ENCODE peak calls at places on chromosomes 1 and 21, in seven cellular contexts. U is H1, Q is mesendoderm, S is neuronal stem cell, Z is H9, R is IMR-90, P is mesenchymal stem cell. D is an unnamed sample.

GRCh38 chr1:115281143-115281542 is 56.9 kb downstream of the NGF start:
- DNase-seq in Q (no peak), Z (no peak), U (no peak), P (no peak), R (no peak), S (no peak), D (no peak)

GRCh38 chr1:28893403-28894102 is 20.8 kb upstream of the EPB41 start:
- DNase-seq in P (peak), U (peak), S (no peak), R (peak), Z (peak), Q (peak), D (no peak)

GRCh38 chr1:181541947-181542346 is 58.6 kb downstream of the CACNA1E start:
- DNase-seq in R (peak), U (no peak), Z (no peak), S (no peak), Q (peak), P (no peak), D (no peak)

GRCh38 chr1:53172751-53173498 is 23.7 kb upstream of the CPT2 start:
- DNase-seq in R (no peak), Z (no peak), U (no peak), S (no peak), Q (peak), P (peak), D (no peak)

GRCh38 chr1:163131981-163132380 is 62.8 kb downstream of the RGS4 start:
- DNase-seq in Z (peak), Q (no peak), P (no peak), R (no peak), U (no peak), S (no peak), D (no peak)

GRCh38 chr1:33008051-33008914 is 28.4 kb downstream of the AK2 start:
- DNase-seq in U (no peak), P (peak), R (no peak), S (no peak), Q (no peak), Z (no peak), D (peak)

GRCh38 chr1:117674521-117675400 is 68.9 kb downstream of the TENT5C start:
- DNase-seq in Z (peak), S (no peak), Q (peak), R (peak), U (no peak), P (no peak), D (no peak)

GRCh38 chr1:195946500-195946899 is 661.7 kb downstream of the KCNT2 start:
- DNase-seq in Z (no peak), S (no peak), R (no peak), U (no peak), P (no peak), Q (no peak), D (no peak)

GRCh38 chr1:186244825-186245224 is 130.2 kb downstream of the TPR start:
- DNase-seq in P (no peak), Z (peak), U (peak), Q (peak), R (no peak), S (no peak), D (peak)

GRCh38 chr1:46084553-46085448 is 47.6 kb downstream of the PIK3R3 start:
- DNase-seq in Q (no peak), R (peak), Z (no peak), U (no peak), S (no peak), P (peak), D (no peak)

GRCh38 chr1:30856260-30856790 is 52.2 kb downstream of the SDC3 start:
- DNase-seq in Q (no peak), U (no peak), P (peak), R (no peak), S (no peak), Z (no peak), D (no peak)

GRCh38 chr1:153683853-153684252 is 5.4 kb downstream of the NPR1 start:
- DNase-seq in U (no peak), P (no peak), S (no peak), Q (no peak), R (peak), Z (no peak), D (no peak)

GRCh38 chr1:165887877-165888551 is 60.6 kb downstream of the UCK2 start:
- DNase-seq in P (no peak), S (no peak), Z (no peak), Q (no peak), U (no peak), R (no peak), D (peak)

GRCh38 chr1:184974086-184974836 is at the start of gene NIBAN1:
- DNase-seq in U (peak), Q (peak), R (peak), P (peak), Z (peak), S (peak), D (peak)

GRCh38 chr1:231596337-231596791 is 30.2 kb upstream of the DISC1 start:
- DNase-seq in Q (peak), Z (no peak), U (no peak), R (no peak), S (no peak), P (no peak), D (no peak)

GRCh38 chr21:31305888-31306287 is 38.2 kb downstream of the TIAM1 start:
- DNase-seq in U (no peak), P (no peak), Q (no peak), R (no peak), Z (no peak), S (no peak), D (no peak)

GRCh38 chr21:37341254-37341960 is 25.2 kb upstream of the DYRK1A start:
- DNase-seq in P (peak), S (no peak), U (no peak), Z (no peak), Q (no peak), R (peak), D (peak)

GRCh38 chr1:211895126-211895759 is 64.7 kb upstream of the LPGAT1 start:
- DNase-seq in U (no peak), P (no peak), R (no peak), S (no peak), Z (no peak), Q (peak), D (no peak)

GRCh38 chr1:10353282-10353681 is 45.6 kb upstream of the PGD start:
- DNase-seq in U (no peak), Z (no peak), S (peak), R (no peak), Q (peak), P (no peak), D (no peak)

GRCh38 chr21:43658769-43659135 is 536 bp downstream of the HSF2BP start:
- DNase-seq in S (no peak), R (no peak), Z (no peak), P (no peak), U (no peak), Q (no peak), D (no peak)

GRCh38 chr1:37125295-37125694 is 91.0 kb upstream of the GRIK3 start:
- DNase-seq in S (no peak), U (no peak), R (no peak), Q (no peak), P (no peak), Z (no peak), D (no peak)
- H2BK5ac ChIP-seq in S (no peak), U (no peak), R (no peak), Q (no peak), P (no peak), Z (no peak), D (no peak)

DNA sequence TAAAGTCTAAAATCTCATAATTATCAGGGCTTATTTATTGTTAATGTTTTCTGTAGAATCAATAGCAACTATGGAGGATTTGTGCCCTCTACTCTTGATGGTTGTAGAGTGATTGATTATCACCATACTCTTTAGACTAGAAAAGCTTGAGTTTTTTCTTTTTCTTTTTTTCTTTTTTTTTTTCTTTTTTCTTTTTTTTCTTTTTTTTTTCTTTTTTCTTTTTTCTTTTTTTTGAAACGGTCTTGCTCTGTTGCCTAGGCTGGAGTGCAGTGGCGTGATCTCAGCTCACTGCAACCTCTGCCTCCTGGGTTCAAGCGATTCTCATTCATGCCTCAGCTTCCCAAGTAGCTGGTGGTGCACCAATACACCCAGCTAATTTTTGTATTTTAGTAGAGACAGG is 29.7 kb downstream of the TOR1AIP1 start:
- DNase-seq in R (no peak), U (no peak), P (no peak), Q (no peak), Z (no peak), S (no peak), D (no peak)
- H2BK120ac ChIP-seq in R (no peak), U (no peak), P (no peak), Q (no peak), Z (no peak), S (no peak), D (no peak)

GRCh38 chr1:221157026-221157761 is 278.0 kb downstream of the HLX start:
- DNase-seq in Q (no peak), R (no peak), P (no peak), S (no peak), U (no peak), Z (no peak), D (no peak)
- H2BK5ac ChIP-seq in Q (no peak), R (no peak), P (no peak), S (no peak), U (no peak), Z (no peak), D (no peak)

GRCh38 chr1:147515046-147515869 is 26.0 kb upstream of the BCL9 start:
- DNase-seq in R (peak), S (no peak), Q (peak), U (no peak), P (peak), Z (peak), D (peak)

GRCh38 chr1:147504801-147505303 is 36.4 kb upstream of the BCL9 start:
- DNase-seq in U (peak), S (peak), Q (peak), P (peak), R (peak), Z (peak), D (peak)

GRCh38 chr1:147514233-147514632 is 27.1 kb upstream of the BCL9 start:
- DNase-seq in U (no peak), Q (peak), S (no peak), P (no peak), Z (no peak), R (no peak), D (peak)

GRCh38 chr1:147509786-147510360 is 31.4 kb upstream of the BCL9 start:
- DNase-seq in Z (no peak), R (no peak), U (no peak), Q (no peak), P (no peak), S (no peak), D (no peak)
- H2BK120ac ChIP-seq in Z (no peak), R (no peak), U (no peak), Q (no peak), P (no peak), S (no peak), D (no peak)

GRCh38 chr1:31931241-31932225 is 6.6 kb downstream of the PTP4A2 start:
- DNase-seq in U (no peak), R (peak), Z (no peak), Q (peak), P (peak), S (no peak), D (peak)
- H2BK5ac ChIP-seq in U (no peak), R (peak), Z (no peak), Q (no peak), P (no peak), S (no peak), D (no peak)

DNA sequence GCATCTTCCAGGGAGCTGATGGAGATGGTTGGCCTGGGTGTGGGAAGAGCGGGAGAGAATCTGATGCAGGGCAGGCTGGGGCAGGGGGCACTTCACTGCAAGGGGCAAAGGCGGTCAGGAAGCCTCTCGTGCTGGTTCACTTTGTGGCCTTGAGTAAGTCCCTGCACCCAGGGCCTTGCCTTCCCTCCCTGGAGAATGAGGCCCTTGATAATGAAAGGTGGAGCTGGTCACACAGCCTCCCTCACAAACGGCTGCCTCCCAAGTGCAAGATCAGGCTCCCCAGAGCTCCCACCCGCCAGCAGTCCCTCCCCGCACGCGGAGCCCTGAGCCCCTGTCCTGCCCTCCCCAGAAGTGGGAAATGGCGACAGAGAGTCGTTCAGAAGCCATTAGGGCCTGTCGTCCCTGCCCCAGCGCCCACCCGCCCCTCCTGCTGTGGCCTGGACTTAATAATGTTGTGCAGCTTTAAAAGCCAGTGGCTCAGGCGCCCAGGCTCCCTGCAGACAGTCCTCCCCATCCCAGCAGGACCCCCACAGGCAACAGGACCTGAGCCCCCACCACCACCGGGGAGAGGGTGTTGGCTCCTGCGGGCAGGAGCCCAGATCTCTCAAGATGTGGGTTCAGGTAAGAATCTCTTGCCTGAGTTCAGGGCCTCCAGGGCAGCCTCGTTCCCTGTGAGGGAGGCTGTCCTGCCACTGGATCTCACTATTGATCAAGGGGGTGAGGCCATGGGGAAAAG is 125.1 kb upstream of the RUNX3 start:
- DNase-seq in U (no peak), P (no peak), R (no peak), S (no peak), Z (no peak), Q (no peak), D (no peak)
- H2BK120ac ChIP-seq in U (no peak), P (no peak), R (no peak), S (no peak), Z (no peak), Q (no peak), D (no peak)

DNA sequence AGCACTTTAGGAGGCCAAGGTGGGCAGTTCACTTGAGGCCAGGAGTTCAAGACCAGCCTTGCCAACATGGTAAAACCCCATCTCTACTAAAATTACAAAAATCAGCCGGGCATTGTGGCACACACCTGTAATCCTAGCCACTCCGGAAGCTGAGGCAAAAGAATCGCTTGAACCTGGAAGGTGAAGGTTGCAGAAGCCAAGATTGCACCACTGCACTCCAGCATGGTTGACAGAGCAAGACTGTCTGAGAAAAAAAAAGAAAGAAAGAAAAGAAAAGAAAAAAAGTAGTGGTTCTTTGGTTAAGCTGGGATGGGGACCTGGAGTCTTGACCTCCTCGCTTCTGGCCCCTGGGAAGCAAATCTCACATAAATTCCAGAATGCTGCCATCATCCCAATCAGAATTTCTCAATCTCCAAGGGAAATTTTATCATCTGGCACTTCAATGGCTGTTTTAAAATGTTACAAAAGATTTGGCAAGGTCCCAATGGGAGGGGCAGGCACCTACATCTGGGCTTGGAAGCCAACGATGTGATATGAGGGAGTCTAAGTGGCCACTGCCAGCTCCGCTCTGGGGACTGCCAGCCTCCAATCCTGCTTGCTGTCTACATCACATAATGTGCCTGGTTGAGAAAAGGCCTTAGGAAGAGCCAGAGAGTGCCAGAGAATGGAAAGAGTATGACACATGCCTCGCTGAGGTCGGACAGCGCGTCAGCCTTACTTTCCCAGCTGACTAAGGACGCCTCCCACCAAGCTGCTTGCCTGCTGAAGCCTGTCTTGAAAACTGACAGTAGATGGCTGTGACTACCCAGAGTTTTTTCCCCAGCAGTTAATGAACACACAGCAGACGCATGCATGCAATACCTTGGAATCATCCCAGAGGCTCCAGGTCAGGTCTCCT is 42.1 kb upstream of the SRP9 start:
- DNase-seq in R (peak), P (peak), S (no peak), Z (no peak), U (no peak), Q (peak), D (no peak)
- H2BK5ac ChIP-seq in R (peak), P (peak), S (no peak), Z (no peak), U (no peak), Q (no peak), D (no peak)

DNA sequence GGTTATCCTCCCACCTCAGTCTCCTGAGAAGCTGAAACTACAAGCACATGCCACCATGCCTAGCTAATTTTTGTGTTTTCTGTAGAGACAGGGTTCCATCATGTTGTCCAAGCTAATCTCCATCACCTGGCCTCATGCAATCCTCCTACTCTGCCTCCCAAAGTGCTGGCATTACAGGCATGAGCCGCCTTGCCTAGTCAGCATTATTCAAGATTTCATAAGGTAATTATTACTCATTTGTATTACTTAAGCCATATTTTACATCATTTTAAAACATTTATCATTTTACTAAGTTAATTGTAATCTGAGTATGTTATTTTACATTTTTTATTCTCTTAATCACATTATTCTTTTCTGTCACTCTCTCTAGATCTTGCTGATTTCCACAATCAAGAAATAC is 1575.6 kb downstream of the NCAM2 start:
- DNase-seq in U (no peak), P (no peak), Z (no peak), S (no peak), R (no peak), Q (no peak), D (no peak)
- H2BK120ac ChIP-seq in U (no peak), P (no peak), Z (no peak), S (no peak), R (no peak), Q (no peak), D (no peak)

D was measured in trophoblast cell.